ENCODE peak calls at places on chromosomes 6 and 20, in seven cellular contexts. B is NCI-H526; V is activated CD4-positive, CD25-positive, alpha-beta regulatory T cell; Q is stimulated activated CD4-positive, alpha-beta T cell treated with anti-CD3 and anti-CD28 coated beads, Interleukin-2, amount 100 ng/mL, for 24 hours; R is ACHN; J is B cell; E is transverse colon. G is an unnamed sample.

GRCh38 chr6:121848523-121849255 is 413.2 kb downstream of the GJA1 start:
- DNase-seq in Q (no peak), E (no peak), V (no peak), J (no peak), R (no peak), B (no peak), G (no peak)

GRCh38 chr6:12992770-12993169 is 276.2 kb downstream of the PHACTR1 start:
- DNase-seq in R (no peak), E (no peak), Q (no peak), V (no peak), J (no peak), B (peak), G (no peak)

GRCh38 chr20:48295966-48296421 is 510.7 kb upstream of the SULF2 start:
- DNase-seq in E (no peak), Q (no peak), B (no peak), R (peak), J (no peak), V (no peak), G (no peak)

GRCh38 chr6:42316981-42317380 is 99.3 kb upstream of the MRPS10 start:
- DNase-seq in J (no peak), V (no peak), B (no peak), R (peak), Q (no peak), E (no peak), G (no peak)

GRCh38 chr6:96468681-96469224 is 52.9 kb upstream of the UFL1 start:
- DNase-seq in J (no peak), V (no peak), R (peak), B (peak), E (peak), Q (no peak), G (no peak)

GRCh38 chr6:153392156-153392555 is 261.1 kb upstream of the RGS17 start:
- DNase-seq in R (no peak), J (no peak), E (no peak), B (no peak), V (no peak), Q (no peak), G (no peak)

GRCh38 chr6:156741287-156742073 is 35.7 kb upstream of the ARID1B start:
- DNase-seq in J (no peak), B (peak), V (no peak), Q (no peak), R (no peak), E (no peak), G (no peak)

GRCh38 chr6:5172057-5172683 is 87.0 kb downstream of the PPP1R3G start:
- DNase-seq in Q (no peak), R (no peak), J (no peak), E (no peak), V (no peak), B (no peak), G (no peak)

GRCh38 chr20:992801-993535 is 9.1 kb downstream of the RSPO4 start:
- DNase-seq in R (no peak), Q (no peak), B (no peak), J (no peak), V (no peak), E (no peak), G (no peak)

GRCh38 chr20:57819981-57820380 is 110.2 kb upstream of the PMEPA1 start:
- DNase-seq in J (no peak), Q (no peak), B (no peak), E (no peak), R (no peak), V (no peak), G (no peak)

G was measured in GM13977.